ENCODE peak calls at places on chromosomes 1 and 21, in ten cellular contexts. One of them, this sample, is unnamed.

GRCh38 chr1:192807221-192807967 is 1.4 kb upstream of the RGS2 start:
- DNase-seq in hepatocyte: no peak
- DNase-seq in pancreas: no peak
- DNase-seq in stomach: no peak
- DNase-seq in heart left ventricle: no peak
- DNase-seq in GM06990: peak; percentile 25
- DNase-seq in bronchial epithelial cell: peak; percentile 76
- DNase-seq in mucosa of descending colon: no peak
- DNase-seq in breast epithelium: no peak
- DNase-seq in neural progenitor cell: no peak
- DNase-seq in this sample: no peak

GRCh38 chr1:42747125-42747524 is 7.1 kb upstream of the CLDN19 start:
- DNase-seq in hepatocyte: peak; percentile 62
- DNase-seq in pancreas: no peak
- DNase-seq in stomach: peak; percentile 39
- DNase-seq in heart left ventricle: no peak
- DNase-seq in GM06990: no peak
- DNase-seq in bronchial epithelial cell: no peak
- DNase-seq in mucosa of descending colon: peak; percentile 64
- DNase-seq in breast epithelium: no peak
- DNase-seq in neural progenitor cell: peak; percentile 71
- DNase-seq in this sample: peak; percentile 35

GRCh38 chr1:22687191-22687590 is 23.4 kb upstream of the EPHB2 start:
- DNase-seq in hepatocyte: no peak
- DNase-seq in pancreas: no peak
- DNase-seq in stomach: no peak
- DNase-seq in heart left ventricle: no peak
- DNase-seq in GM06990: no peak
- DNase-seq in bronchial epithelial cell: no peak
- DNase-seq in mucosa of descending colon: no peak
- DNase-seq in breast epithelium: no peak
- DNase-seq in neural progenitor cell: no peak
- DNase-seq in this sample: no peak

GRCh38 chr1:161229896-161230295 is 4.0 kb downstream of the TOMM40L start:
- DNase-seq in hepatocyte: no peak
- DNase-seq in pancreas: no peak
- DNase-seq in stomach: no peak
- DNase-seq in heart left ventricle: no peak
- DNase-seq in GM06990: no peak
- DNase-seq in bronchial epithelial cell: no peak
- DNase-seq in mucosa of descending colon: no peak
- DNase-seq in breast epithelium: no peak
- DNase-seq in neural progenitor cell: peak; percentile 39
- DNase-seq in this sample: peak; percentile 38

GRCh38 chr21:45497846-45498645 is 44.2 kb downstream of the SLC19A1 start:
- DNase-seq in hepatocyte: no peak
- DNase-seq in pancreas: peak; percentile 48
- DNase-seq in stomach: no peak
- DNase-seq in heart left ventricle: peak; percentile 40
- DNase-seq in GM06990: no peak
- DNase-seq in bronchial epithelial cell: no peak
- DNase-seq in mucosa of descending colon: peak; percentile 11
- DNase-seq in breast epithelium: no peak
- DNase-seq in neural progenitor cell: no peak
- DNase-seq in this sample: no peak

GRCh38 chr1:226631229-226632000 is 82.9 kb downstream of the STUM start:
- DNase-seq in hepatocyte: no peak
- DNase-seq in pancreas: no peak
- DNase-seq in stomach: no peak
- DNase-seq in heart left ventricle: peak; percentile 38
- DNase-seq in GM06990: no peak
- DNase-seq in bronchial epithelial cell: no peak
- DNase-seq in mucosa of descending colon: no peak
- DNase-seq in breast epithelium: no peak
- DNase-seq in neural progenitor cell: no peak
- DNase-seq in this sample: no peak

GRCh38 chr1:29708381-29708780 is 472.1 kb downstream of the PTPRU start:
- DNase-seq in hepatocyte: no peak
- DNase-seq in pancreas: no peak
- DNase-seq in stomach: no peak
- DNase-seq in heart left ventricle: no peak
- DNase-seq in GM06990: no peak
- DNase-seq in bronchial epithelial cell: no peak
- DNase-seq in mucosa of descending colon: no peak
- DNase-seq in breast epithelium: no peak
- DNase-seq in neural progenitor cell: no peak
- DNase-seq in this sample: no peak

GRCh38 chr1:19067187-19067911 is 110.9 kb upstream of the IFFO2 start:
- DNase-seq in hepatocyte: no peak
- DNase-seq in pancreas: peak; percentile 89
- DNase-seq in stomach: peak; percentile 65
- DNase-seq in heart left ventricle: no peak
- DNase-seq in GM06990: no peak
- DNase-seq in bronchial epithelial cell: no peak
- DNase-seq in mucosa of descending colon: peak; percentile 54
- DNase-seq in breast epithelium: peak; percentile 85
- DNase-seq in neural progenitor cell: peak; percentile 82
- DNase-seq in this sample: no peak

GRCh38 chr1:14363707-14364413 is 234.6 kb upstream of the KAZN start:
- DNase-seq in hepatocyte: no peak
- DNase-seq in pancreas: no peak
- DNase-seq in stomach: no peak
- DNase-seq in heart left ventricle: no peak
- DNase-seq in GM06990: no peak
- DNase-seq in bronchial epithelial cell: no peak
- DNase-seq in mucosa of descending colon: no peak
- DNase-seq in breast epithelium: no peak
- DNase-seq in neural progenitor cell: no peak
- DNase-seq in this sample: no peak

GRCh38 chr1:14369526-14370213 is 228.8 kb upstream of the KAZN start:
- DNase-seq in hepatocyte: no peak
- DNase-seq in pancreas: no peak
- DNase-seq in stomach: no peak
- DNase-seq in heart left ventricle: no peak
- DNase-seq in GM06990: no peak
- DNase-seq in bronchial epithelial cell: no peak
- DNase-seq in mucosa of descending colon: no peak
- DNase-seq in breast epithelium: no peak
- DNase-seq in neural progenitor cell: no peak
- DNase-seq in this sample: no peak

GRCh38 chr1:14367444-14367843 is 231.0 kb upstream of the KAZN start:
- DNase-seq in hepatocyte: no peak
- DNase-seq in pancreas: no peak
- DNase-seq in stomach: no peak
- DNase-seq in heart left ventricle: no peak
- DNase-seq in GM06990: no peak
- DNase-seq in bronchial epithelial cell: no peak
- DNase-seq in mucosa of descending colon: no peak
- DNase-seq in breast epithelium: no peak
- DNase-seq in neural progenitor cell: peak; percentile 23
- DNase-seq in this sample: no peak

GRCh38 chr1:14365226-14365994 is 233.1 kb upstream of the KAZN start:
- DNase-seq in hepatocyte: no peak
- DNase-seq in pancreas: no peak
- DNase-seq in stomach: no peak
- DNase-seq in heart left ventricle: no peak
- DNase-seq in GM06990: peak; percentile 22
- DNase-seq in bronchial epithelial cell: no peak
- DNase-seq in mucosa of descending colon: no peak
- DNase-seq in breast epithelium: no peak
- DNase-seq in neural progenitor cell: no peak
- DNase-seq in this sample: no peak

GRCh38 chr1:14366361-14367018 is 232.0 kb upstream of the KAZN start:
- DNase-seq in hepatocyte: peak; percentile 56
- DNase-seq in pancreas: no peak
- DNase-seq in stomach: no peak
- DNase-seq in heart left ventricle: no peak
- DNase-seq in GM06990: no peak
- DNase-seq in bronchial epithelial cell: no peak
- DNase-seq in mucosa of descending colon: no peak
- DNase-seq in breast epithelium: no peak
- DNase-seq in neural progenitor cell: peak; percentile 60
- DNase-seq in this sample: peak; percentile 43
- TF ChIP-seq CTCF in hepatocyte: no peak
- TF ChIP-seq CTCF in pancreas: no peak
- TF ChIP-seq CTCF in stomach: no peak
- TF ChIP-seq CTCF in heart left ventricle: no peak
- TF ChIP-seq CTCF in GM06990: no peak
- TF ChIP-seq CTCF in bronchial epithelial cell: no peak
- TF ChIP-seq CTCF in mucosa of descending colon: no peak
- TF ChIP-seq CTCF in breast epithelium: no peak
- TF ChIP-seq CTCF in neural progenitor cell: peak; percentile 31
- TF ChIP-seq CTCF in this sample: peak; percentile 12

GRCh38 chr1:26276432-26276838 is 3.5 kb upstream of the SH3BGRL3 start:
- DNase-seq in hepatocyte: no peak
- DNase-seq in pancreas: peak; percentile 70
- DNase-seq in stomach: no peak
- DNase-seq in heart left ventricle: no peak
- DNase-seq in GM06990: no peak
- DNase-seq in bronchial epithelial cell: no peak
- DNase-seq in mucosa of descending colon: peak; percentile 62
- DNase-seq in breast epithelium: no peak
- DNase-seq in neural progenitor cell: no peak
- DNase-seq in this sample: no peak

GRCh38 chr1:26278835-26279597 is 870 bp upstream of the SH3BGRL3 start:
- DNase-seq in hepatocyte: peak; percentile 66
- DNase-seq in pancreas: no peak
- DNase-seq in stomach: peak; percentile 59
- DNase-seq in heart left ventricle: no peak
- DNase-seq in GM06990: no peak
- DNase-seq in bronchial epithelial cell: peak; percentile 94
- DNase-seq in mucosa of descending colon: peak; percentile 71
- DNase-seq in breast epithelium: no peak
- DNase-seq in neural progenitor cell: peak; percentile 24
- DNase-seq in this sample: peak; percentile 39

GRCh38 chr1:26277261-26277661 is 2.6 kb upstream of the SH3BGRL3 start:
- DNase-seq in hepatocyte: peak; percentile 75
- DNase-seq in pancreas: no peak
- DNase-seq in stomach: peak; percentile 31
- DNase-seq in heart left ventricle: no peak
- DNase-seq in GM06990: no peak
- DNase-seq in bronchial epithelial cell: peak; percentile 50
- DNase-seq in mucosa of descending colon: peak; percentile 59
- DNase-seq in breast epithelium: no peak
- DNase-seq in neural progenitor cell: no peak
- DNase-seq in this sample: no peak

GRCh38 chr1:26278303-26278702 is 1.6 kb upstream of the SH3BGRL3 start:
- DNase-seq in hepatocyte: peak; percentile 79
- DNase-seq in pancreas: no peak
- DNase-seq in stomach: peak; percentile 68
- DNase-seq in heart left ventricle: no peak
- DNase-seq in GM06990: no peak
- DNase-seq in bronchial epithelial cell: peak; percentile 95
- DNase-seq in mucosa of descending colon: peak; percentile 87
- DNase-seq in breast epithelium: peak; percentile 62
- DNase-seq in neural progenitor cell: no peak
- DNase-seq in this sample: peak; percentile 52

DNA sequence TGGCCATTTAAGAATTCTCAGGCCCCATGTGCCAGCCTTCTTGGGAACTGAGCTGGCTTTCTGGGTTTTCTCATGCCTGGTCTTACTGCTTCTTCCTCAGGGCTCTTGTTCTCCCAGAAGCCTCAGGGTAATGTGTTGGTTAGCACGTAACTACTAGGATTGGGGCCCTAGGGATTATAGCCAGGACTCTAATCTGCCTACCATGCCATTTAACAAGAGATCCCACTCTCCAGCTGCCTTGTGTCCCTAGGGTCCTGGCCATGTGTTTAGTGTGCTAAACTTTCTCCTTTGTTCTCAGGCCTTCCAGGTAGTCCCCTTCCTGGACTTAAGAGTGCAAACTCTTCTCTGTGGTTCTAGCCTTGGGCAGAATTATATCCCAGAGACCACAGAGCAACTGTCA is 2.2 kb upstream of the SH3BGRL3 start:
- DNase-seq in hepatocyte: no peak
- DNase-seq in pancreas: no peak
- DNase-seq in stomach: no peak
- DNase-seq in heart left ventricle: no peak
- DNase-seq in GM06990: no peak
- DNase-seq in bronchial epithelial cell: no peak
- DNase-seq in mucosa of descending colon: no peak
- DNase-seq in breast epithelium: no peak
- DNase-seq in neural progenitor cell: no peak
- DNase-seq in this sample: no peak
- H3K36me3 ChIP-seq in hepatocyte: no peaks in the 10 kb centered on the region
- H3K36me3 ChIP-seq in pancreas: no peaks in the 10 kb centered on the region
- H3K36me3 ChIP-seq in stomach: peaks cover 10% of the 10 kb centered on the region
- H3K36me3 ChIP-seq in heart left ventricle: peaks cover 37% of the 10 kb centered on the region
- H3K36me3 ChIP-seq in GM06990: peaks cover 6% of the 10 kb centered on the region
- H3K36me3 ChIP-seq in bronchial epithelial cell: peaks cover 10% of the 10 kb centered on the region
- H3K36me3 ChIP-seq in mucosa of descending colon: no peaks in the 10 kb centered on the region
- H3K36me3 ChIP-seq in breast epithelium: no peaks in the 10 kb centered on the region
- H3K36me3 ChIP-seq in neural progenitor cell: no peaks in the 10 kb centered on the region
- H3K36me3 ChIP-seq in this sample: peaks cover 26% of the 10 kb centered on the region

GRCh38 chr1:180235077-180235501 is 5.0 kb downstream of the LHX4 start:
- DNase-seq in hepatocyte: no peak
- DNase-seq in pancreas: no peak
- DNase-seq in stomach: no peak
- DNase-seq in heart left ventricle: no peak
- DNase-seq in GM06990: no peak
- DNase-seq in bronchial epithelial cell: no peak
- DNase-seq in mucosa of descending colon: no peak
- DNase-seq in breast epithelium: no peak
- DNase-seq in neural progenitor cell: peak; percentile 70
- DNase-seq in this sample: no peak

GRCh38 chr1:180235502-180236239 is 5.6 kb downstream of the LHX4 start:
- DNase-seq in hepatocyte: no peak
- DNase-seq in pancreas: no peak
- DNase-seq in stomach: no peak
- DNase-seq in heart left ventricle: no peak
- DNase-seq in GM06990: no peak
- DNase-seq in bronchial epithelial cell: no peak
- DNase-seq in mucosa of descending colon: no peak
- DNase-seq in breast epithelium: no peak
- DNase-seq in neural progenitor cell: peak; percentile 67
- DNase-seq in this sample: no peak

GRCh38 chr1:180232521-180233043 is 2.5 kb downstream of the LHX4 start:
- DNase-seq in hepatocyte: no peak
- DNase-seq in pancreas: no peak
- DNase-seq in stomach: no peak
- DNase-seq in heart left ventricle: no peak
- DNase-seq in GM06990: no peak
- DNase-seq in bronchial epithelial cell: no peak
- DNase-seq in mucosa of descending colon: no peak
- DNase-seq in breast epithelium: no peak
- DNase-seq in neural progenitor cell: no peak
- DNase-seq in this sample: no peak

GRCh38 chr1:180233191-180234011 is 3.3 kb downstream of the LHX4 start:
- DNase-seq in hepatocyte: no peak
- DNase-seq in pancreas: no peak
- DNase-seq in stomach: no peak
- DNase-seq in heart left ventricle: no peak
- DNase-seq in GM06990: no peak
- DNase-seq in bronchial epithelial cell: no peak
- DNase-seq in mucosa of descending colon: no peak
- DNase-seq in breast epithelium: no peak
- DNase-seq in neural progenitor cell: peak; percentile 39
- DNase-seq in this sample: no peak

GRCh38 chr1:180234369-180235076 is 4.5 kb downstream of the LHX4 start:
- DNase-seq in hepatocyte: no peak
- DNase-seq in pancreas: no peak
- DNase-seq in stomach: no peak
- DNase-seq in heart left ventricle: no peak
- DNase-seq in GM06990: no peak
- DNase-seq in bronchial epithelial cell: no peak
- DNase-seq in mucosa of descending colon: peak; percentile 68
- DNase-seq in breast epithelium: no peak
- DNase-seq in neural progenitor cell: peak; percentile 87
- DNase-seq in this sample: no peak
- H3K4me3 ChIP-seq in hepatocyte: no peak overlapping the region
- H3K4me3 ChIP-seq in pancreas: peak overlapping the region; percentile 35
- H3K4me3 ChIP-seq in stomach: peak overlapping the region; percentile 39
- H3K4me3 ChIP-seq in heart left ventricle: peak overlapping the region; percentile 34
- H3K4me3 ChIP-seq in GM06990: no peak overlapping the region
- H3K4me3 ChIP-seq in bronchial epithelial cell: no peak overlapping the region
- H3K4me3 ChIP-seq in mucosa of descending colon: no peak overlapping the region
- H3K4me3 ChIP-seq in breast epithelium: no peak overlapping the region
- H3K4me3 ChIP-seq in neural progenitor cell: peak overlapping the region; percentile 29
- H3K4me3 ChIP-seq in this sample: peak overlapping the region; percentile 16

GRCh38 chr21:35882791-35883240 is 177.5 kb downstream of the SETD4 start:
- DNase-seq in hepatocyte: no peak
- DNase-seq in pancreas: no peak
- DNase-seq in stomach: no peak
- DNase-seq in heart left ventricle: no peak
- DNase-seq in GM06990: no peak
- DNase-seq in bronchial epithelial cell: no peak
- DNase-seq in mucosa of descending colon: no peak
- DNase-seq in breast epithelium: peak; percentile 57
- DNase-seq in neural progenitor cell: no peak
- DNase-seq in this sample: no peak
- TF ChIP-seq CTCF in hepatocyte: no peak
- TF ChIP-seq CTCF in pancreas: no peak
- TF ChIP-seq CTCF in stomach: no peak
- TF ChIP-seq CTCF in heart left ventricle: no peak
- TF ChIP-seq CTCF in GM06990: no peak
- TF ChIP-seq CTCF in bronchial epithelial cell: no peak
- TF ChIP-seq CTCF in mucosa of descending colon: no peak
- TF ChIP-seq CTCF in breast epithelium: no peak
- TF ChIP-seq CTCF in neural progenitor cell: no peak
- TF ChIP-seq CTCF in this sample: no peak